ENCODE peak calls at places on chromosome 1, in six cellular contexts. N is M059J; T is heart right ventricle; C is COLO829; S is pulmonary artery endothelial cell; B is stimulated activated effector memory CD8-positive, alpha-beta T cell treated with anti-CD3 and anti-CD28 coated beads, Interleukin-12 subunit alpha, Interleukin-12 subunit beta, amount 100 ng/mL, for 72 hours. P is an unnamed sample.

GRCh38 chr1:22143065-22143514 is at the start of gene WNT4:
- DNase-seq in S (no peak), T (peak; percentile 37), N (peak; percentile 48), B (no peak), C (no peak), P (no peak)

GRCh38 chr1:204523605-204524215 is 7.5 kb downstream of the MDM4 start:
- DNase-seq in C (no peak), T (no peak), B (no peak), N (peak; percentile 27), S (no peak), P (no peak)

GRCh38 chr1:2194898-2195673 is 514 bp upstream of the FAAP20 start:
- DNase-seq in C (peak; percentile 78), S (no peak), N (peak; percentile 86), B (peak; percentile 93), T (peak; percentile 92), P (peak; percentile 85)

GRCh38 chr1:93817819-93818569 is 61.0 kb downstream of the DNTTIP2 start:
- DNase-seq in T (no peak), S (no peak), C (no peak), N (peak; percentile 40), B (no peak), P (no peak)

GRCh38 chr1:92973203-92973907 is 12.1 kb upstream of the DIPK1A start:
- DNase-seq in B (no peak), S (no peak), T (no peak), N (no peak), C (no peak), P (no peak)

GRCh38 chr1:26820784-26821269 is 5.7 kb upstream of the ZDHHC18 start:
- DNase-seq in C (no peak), B (no peak), T (no peak), S (no peak), N (no peak), P (no peak)

GRCh38 chr1:113946112-113946511 is 17.0 kb downstream of the HIPK1 start:
- DNase-seq in N (no peak), S (no peak), T (no peak), B (no peak), C (no peak), P (no peak)

GRCh38 chr1:64663654-64664053 is 81.2 kb upstream of the RAVER2 start:
- DNase-seq in T (no peak), B (no peak), N (peak; percentile 9), C (no peak), S (no peak), P (no peak)

GRCh38 chr1:35795295-35795694 is 12.5 kb upstream of the AGO4 start:
- DNase-seq in N (no peak), B (no peak), S (no peak), T (no peak), C (no peak), P (no peak)

GRCh38 chr1:161810780-161811179 is 44.7 kb downstream of the ATF6 start:
- DNase-seq in C (no peak), S (no peak), B (no peak), N (no peak), T (no peak), P (no peak)

GRCh38 chr1:194755241-194755953 is 1569.0 kb upstream of the B3GALT2 start:
- DNase-seq in T (no peak), C (no peak), N (no peak), S (no peak), B (no peak), P (no peak)

GRCh38 chr1:160353223-160353622 is 10.0 kb downstream of the NCSTN start:
- DNase-seq in N (no peak), T (no peak), B (no peak), C (no peak), S (no peak), P (no peak)

GRCh38 chr1:154749078-154749760 is 120.9 kb downstream of the KCNN3 start:
- DNase-seq in C (peak; percentile 54), S (no peak), T (no peak), B (no peak), N (peak; percentile 33), P (no peak)

GRCh38 chr1:223682502-223682901 is 17.0 kb upstream of the CAPN8 start:
- DNase-seq in B (no peak), C (no peak), S (no peak), N (no peak), T (no peak), P (no peak)

GRCh38 chr1:225468270-225469020 is 40.6 kb upstream of the LBR start:
- DNase-seq in C (no peak), T (no peak), N (no peak), B (no peak), S (no peak), P (no peak)

GRCh38 chr1:62435231-62436038 is 1.4 kb upstream of the USP1 start:
- DNase-seq in C (no peak), B (no peak), N (no peak), S (peak; percentile 8), T (no peak), P (no peak)

GRCh38 chr1:66383602-66384001 is 150.4 kb upstream of the SGIP1 start:
- DNase-seq in C (no peak), S (no peak), B (no peak), N (no peak), T (no peak), P (no peak)

GRCh38 chr1:24536391-24536840 is 19.5 kb upstream of the NCMAP start:
- DNase-seq in S (no peak), C (no peak), N (peak; percentile 51), T (no peak), B (peak; percentile 26), P (no peak)

GRCh38 chr1:156291226-156292061 is 4.0 kb downstream of the GLMP start:
- DNase-seq in S (peak; percentile 48), C (peak; percentile 91), B (no peak), T (peak; percentile 90), N (no peak), P (peak; percentile 86)

GRCh38 chr1:205545001-205545919 is 40.8 kb downstream of the CDK18 start:
- DNase-seq in S (no peak), N (no peak), B (no peak), T (no peak), C (no peak), P (no peak)

GRCh38 chr1:35707253-35708178 is 11.2 kb downstream of the C1orf216 start:
- DNase-seq in N (no peak), C (no peak), T (peak; percentile 18), B (no peak), S (no peak), P (no peak)

GRCh38 chr1:22351757-22352080 is 99.9 kb upstream of the ZBTB40 start:
- DNase-seq in T (no peak), C (no peak), B (no peak), S (no peak), N (no peak), P (no peak)

GRCh38 chr1:94974824-94975223 is 47.9 kb upstream of the CNN3 start:
- DNase-seq in B (no peak), S (no peak), N (peak; percentile 93), T (no peak), C (no peak), P (no peak)

GRCh38 chr1:201626629-201627275 is 87.8 kb downstream of the NAV1 start:
- DNase-seq in S (no peak), C (no peak), T (no peak), B (no peak), N (no peak), P (no peak)

GRCh38 chr1:203395746-203396145 is 44.8 kb upstream of the FMOD start:
- DNase-seq in T (no peak), C (no peak), S (no peak), B (no peak), N (no peak), P (no peak)

GRCh38 chr1:64873576-64873975 is 92.8 kb downstream of the JAK1 start:
- DNase-seq in T (no peak), S (no peak), N (no peak), C (no peak), B (no peak), P (no peak)

GRCh38 chr1:156439036-156439435 is 61.5 kb downstream of the MEF2D start:
- DNase-seq in C (no peak), N (no peak), S (no peak), T (no peak), B (no peak), P (no peak)

GRCh38 chr1:103266036-103266435 is 157.7 kb upstream of the COL11A1 start:
- DNase-seq in T (no peak), N (no peak), C (no peak), B (no peak), S (no peak), P (no peak)

GRCh38 chr1:203624341-203624712 is 2.3 kb upstream of the ATP2B4 start:
- DNase-seq in N (no peak), C (peak; percentile 59), B (no peak), T (no peak), S (no peak), P (no peak)

P was measured in tibial nerve.